ENCODE peak calls at places on chromosomes 2 and 18, in ten cellular contexts. A, Y, J, W, O, H, Z, R, F and N are unnamed samples.

GRCh38 chr2:217538719-217539118 is 464.1 kb downstream of the TNS1 start:
- DNase-seq in J (peak; percentile 7), Z (no peak), R (no peak), F (no peak), Y (no peak), O (no peak), W (no peak), H (no peak), A (no peak), N (no peak)

GRCh38 chr2:38626326-38627031 is 23.8 kb upstream of the HNRNPLL start:
- DNase-seq in Z (no peak), R (no peak), W (no peak), F (no peak), J (no peak), A (no peak), Y (no peak), O (no peak), H (no peak), N (no peak)

GRCh38 chr2:191854385-191855372 is 7.8 kb upstream of the CAVIN2 start:
- DNase-seq in Z (no peak), R (no peak), J (no peak), F (no peak), W (no peak), A (peak; percentile 79), O (no peak), Y (no peak), H (no peak), N (no peak)

GRCh38 chr18:49483198-49483597 is 3.8 kb downstream of the C18orf32 start:
- DNase-seq in O (no peak), Y (no peak), F (no peak), R (no peak), H (no peak), W (no peak), J (no peak), Z (no peak), A (no peak), N (no peak)

GRCh38 chr2:230872151-230872967 is 7.6 kb downstream of the ITM2C start:
- DNase-seq in R (no peak), W (no peak), H (no peak), J (no peak), A (no peak), Z (no peak), O (no peak), F (no peak), Y (no peak), N (no peak)

GRCh38 chr18:59357928-59358327 is 1.1 kb downstream of the LMAN1 start:
- DNase-seq in F (no peak), Z (no peak), J (no peak), A (peak; percentile 63), H (peak; percentile 47), R (no peak), O (no peak), W (no peak), Y (no peak), N (no peak)

GRCh38 chr18:76490701-76491171 is 4.3 kb downstream of the ZNF516 start:
- DNase-seq in Z (no peak), H (no peak), J (peak; percentile 6), W (no peak), Y (peak; percentile 47), F (no peak), O (peak; percentile 18), R (no peak), A (no peak), N (no peak)

GRCh38 chr2:186460465-186460864 is 25.6 kb upstream of the ZC3H15 start:
- DNase-seq in W (no peak), O (no peak), F (no peak), J (no peak), H (no peak), A (peak; percentile 35), Z (no peak), Y (no peak), R (no peak), N (no peak)

GRCh38 chr18:67310826-67311225 is 205.7 kb downstream of the DSEL start:
- DNase-seq in Z (no peak), J (no peak), R (no peak), F (no peak), W (no peak), O (no peak), A (peak; percentile 45), Y (no peak), H (peak; percentile 30), N (no peak)